ENCODE peak calls at places on chromosomes 1 and 21, in four cellular contexts. G is HepG2, U is GM12878, H is K562. A is an unnamed sample.

GRCh38 chr1:90371106-90371813 is 345.8 kb downstream of the BARHL2 start:
- DNase-seq in H (no peak), U (no peak), G (no peak), A (no peak)

GRCh38 chr1:168717906-168718891 is 10.8 kb downstream of the DPT start:
- DNase-seq in H (no peak), U (no peak), G (no peak), A (no peak)

GRCh38 chr1:208086116-208086515 is 158.1 kb downstream of the PLXNA2 start:
- DNase-seq in H (no peak), G (no peak), U (no peak), A (no peak)

GRCh38 chr1:229485318-229485717 is 22.8 kb downstream of the NUP133 start:
- DNase-seq in U (no peak), G (no peak), H (no peak), A (no peak)

GRCh38 chr1:19774180-19774785 is 25.4 kb downstream of the TMCO4 start:
- DNase-seq in G (no peak), U (no peak), H (no peak), A (no peak)

GRCh38 chr1:145720556-145720877 is 1.2 kb downstream of the CD160 start:
- DNase-seq in H (no peak), G (no peak), U (no peak), A (no peak)

GRCh38 chr1:99007366-99007765 is 2.7 kb upstream of the PLPPR5 start:
- DNase-seq in H (no peak), U (no peak), G (no peak), A (no peak)

GRCh38 chr1:27130798-27131197 is 24.1 kb downstream of the SLC9A1 start:
- DNase-seq in U (no peak), H (no peak), G (no peak), A (no peak)

GRCh38 chr1:41532206-41532975 is 47.9 kb upstream of the EDN2 start:
- DNase-seq in H (no peak), U (no peak), G (no peak), A (no peak)

GRCh38 chr1:223358826-223359225 is 5.2 kb downstream of the SUSD4 start:
- DNase-seq in G (no peak), H (no peak), U (no peak), A (no peak)

GRCh38 chr1:223364685-223365382 is 858 bp upstream of the SUSD4 start:
- DNase-seq in G (no peak), U (no peak), H (peak), A (no peak)

GRCh38 chr1:223363856-223364684 is at the start of gene SUSD4:
- DNase-seq in G (no peak), U (no peak), H (peak), A (peak)

GRCh38 chr1:223363057-223363855 is 720 bp downstream of the SUSD4 start:
- DNase-seq in U (no peak), H (no peak), G (no peak), A (peak)
- TF ChIP-seq FOXK2 in U (no peak), H (no peak), G (no peak), A (no peak)

GRCh38 chr1:206508956-206509355 is 1.6 kb downstream of the RASSF5 start:
- DNase-seq in U (no peak), G (no peak), H (no peak), A (no peak)
- TF ChIP-seq SP1 in U (no peak), G (no peak), H (no peak), A (no peak)

GRCh38 chr1:31587720-31588423 is 11.6 kb downstream of the TINAGL1 start:
- DNase-seq in U (no peak), G (peak), H (peak), A (peak)

GRCh38 chr1:31585736-31586365 is 9.5 kb downstream of the TINAGL1 start:
- DNase-seq in G (no peak), U (no peak), H (peak), A (no peak)

GRCh38 chr1:31586376-31587327 is 10.3 kb downstream of the TINAGL1 start:
- DNase-seq in H (peak), U (no peak), G (no peak), A (no peak)

GRCh38 chr1:31591425-31592093 is 15.2 kb downstream of the TINAGL1 start:
- DNase-seq in U (no peak), H (no peak), G (no peak), A (no peak)

DNA sequence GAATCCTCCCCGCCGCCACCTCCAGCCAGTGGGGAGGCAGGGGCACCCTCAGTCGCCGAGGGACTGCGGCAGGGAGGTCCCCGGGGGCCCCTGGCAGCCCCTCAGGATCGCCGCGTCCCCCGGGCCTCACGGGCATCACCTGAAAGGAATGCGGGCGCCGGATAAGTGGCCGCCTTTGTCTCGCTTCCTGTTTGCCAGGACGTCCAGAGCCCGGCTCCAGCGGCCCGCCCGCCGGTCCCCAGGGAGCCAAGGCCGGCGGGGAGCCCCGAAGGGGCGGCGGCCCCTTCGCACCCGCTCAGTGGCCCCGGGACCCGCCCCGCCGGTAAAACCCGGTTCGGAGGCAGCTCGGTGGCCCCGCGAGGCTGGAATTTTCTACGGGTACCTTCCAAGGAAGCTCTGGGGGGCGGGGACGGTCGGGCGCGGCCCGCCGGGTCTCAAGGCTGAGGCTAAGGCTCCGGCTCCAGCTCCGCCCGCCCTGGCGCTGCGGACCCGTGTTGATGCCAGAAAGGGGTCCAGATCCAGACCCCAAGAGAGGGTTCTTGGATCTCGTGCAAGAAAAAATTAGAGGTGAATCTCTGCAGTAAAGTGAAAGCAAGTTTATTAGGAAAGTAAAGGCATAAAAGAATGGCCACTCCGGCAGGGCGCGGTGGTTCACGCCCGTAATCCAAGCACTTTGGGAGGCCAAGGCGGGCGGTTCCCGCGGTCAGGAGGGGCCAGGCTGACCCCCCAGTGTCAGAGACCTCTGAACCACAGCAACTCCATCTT is 12.6 kb downstream of the TINAGL1 start:
- DNase-seq in G (no peak), H (peak), U (no peak), A (no peak)
- TF ChIP-seq FOXM1 in G (no peak), H (no peak), U (no peak), A (no peak)

GRCh38 chr21:39610705-39611104 is 2.0 kb upstream of the B3GALT5 start:
- DNase-seq in U (no peak), H (no peak), G (peak), A (peak)

GRCh38 chr21:39613029-39613934 is 542 bp downstream of the B3GALT5 start:
- DNase-seq in U (no peak), H (no peak), G (no peak), A (no peak)

GRCh38 chr21:39611547-39612190 is 1.1 kb upstream of the B3GALT5 start:
- DNase-seq in H (no peak), U (no peak), G (no peak), A (no peak)

GRCh38 chr21:39616373-39616772 is 3.6 kb downstream of the B3GALT5 start:
- DNase-seq in G (no peak), U (no peak), H (no peak), A (no peak)

GRCh38 chr21:39612233-39613028 is at the start of gene B3GALT5:
- DNase-seq in G (no peak), U (no peak), H (no peak), A (peak)
- TF ChIP-seq FOXK2 in G (no peak), U (no peak), H (no peak), A (no peak)